ENCODE peak calls at places on chromosome 10, in six cellular contexts. O is AG09309; N is adrenal gland; T is GM12878; S is activated T-helper 1 cell treated with anti-CD3 and anti-CD28 coated beads, Interleukin-12 subunit alpha, Interleukin-12 subunit beta, Interleukin-2, Interleukin-4 antibody, amounts not matched to agents 30 ng/mL and 10 ng/mL and 1 ng/mL, durations not matched to agents 14 hours and 24 hours and 36 hours; R is T follicular helper cell. X is an unnamed sample.

GRCh38 chr10:89609730-89610393 is 35.2 kb downstream of the PANK1 start:
- DNase-seq in O (no peak), N (no peak), T (peak; percentile 37), S (no peak), R (no peak), X (peak; percentile 3)

GRCh38 chr10:30831876-30832726 is 199.6 kb downstream of the ZNF438 start:
- DNase-seq in O (no peak), N (no peak), T (no peak), S (no peak), R (no peak), X (no peak)

GRCh38 chr10:75395955-75396860 is 5.4 kb downstream of the ZNF503 start:
- DNase-seq in O (no peak), N (no peak), T (no peak), S (no peak), R (no peak), X (no peak)

GRCh38 chr10:132920101-132920925 is 22.1 kb downstream of the CFAP46 start:
- DNase-seq in O (no peak), N (no peak), T (no peak), S (no peak), R (no peak), X (no peak)

GRCh38 chr10:69486922-69487730 is 35.9 kb downstream of the TSPAN15 start:
- DNase-seq in O (no peak), N (no peak), T (no peak), S (no peak), R (no peak), X (no peak)

GRCh38 chr10:100776671-100777070 is 31.3 kb downstream of the PAX2 start:
- DNase-seq in O (no peak), N (no peak), T (no peak), S (no peak), R (no peak), X (no peak)

GRCh38 chr10:132538031-132538789 is 623 bp downstream of the INPP5A start:
- DNase-seq in O (no peak), N (no peak), T (no peak), S (no peak), R (no peak), X (no peak)

GRCh38 chr10:69847458-69847857 is 45.8 kb downstream of the COL13A1 start:
- DNase-seq in O (no peak), N (no peak), T (no peak), S (no peak), R (no peak), X (no peak)

GRCh38 chr10:95295031-95295755 is 4.4 kb upstream of the PDLIM1 start:
- DNase-seq in O (no peak), N (no peak), T (peak; percentile 96), S (peak; percentile 60), R (no peak), X (peak; percentile 67)

GRCh38 chr10:85224366-85224960 is 896.1 kb downstream of the CCSER2 start:
- DNase-seq in O (no peak), N (no peak), T (no peak), S (no peak), R (no peak), X (no peak)

GRCh38 chr10:12803781-12804180 is 197.7 kb downstream of the CCDC3 start:
- DNase-seq in O (no peak), N (no peak), T (no peak), S (no peak), R (no peak), X (no peak)

GRCh38 chr10:114021135-114021534 is 22.5 kb upstream of the ADRB1 start:
- DNase-seq in O (no peak), N (no peak), T (no peak), S (no peak), R (no peak), X (no peak)

X was measured in activated T-cell treated with anti-CD3 and anti-CD28 coated beads, Interleukin-2, amount 50 U/mL, for 72 hours.